ENCODE peak calls at places on chromosomes 7 and 10, in seven cellular contexts. I is putamen; E is posterior cingulate gyrus; C is nephron progenitor cell; U is Panc1; X is HT1080; L is activated CD4-positive, alpha-beta T cell treated with anti-CD3 and anti-CD28 coated beads, Interleukin-2, amount 50 U/mL, for 1 hour. Z is an unnamed sample.

GRCh38 chr7:80078159-80078731 is 56.4 kb upstream of the GNAI1 start:
- DNase-seq in U (no peak), I (no peak), X (peak; percentile 81), E (no peak), C (no peak), L (no peak), Z (no peak)

GRCh38 chr10:86684305-86684704 is 16.0 kb downstream of the LDB3 start:
- DNase-seq in I (no peak), L (no peak), E (no peak), X (peak; percentile 32), C (peak; percentile 67), U (no peak), Z (peak; percentile 77)

GRCh38 chr10:36188054-36188453 is 546.0 kb upstream of the FZD8 start:
- DNase-seq in L (no peak), U (no peak), X (no peak), E (no peak), C (no peak), I (no peak), Z (no peak)

GRCh38 chr7:133861876-133862275 is 265.3 kb upstream of the LRGUK start:
- DNase-seq in E (no peak), U (no peak), X (no peak), I (no peak), C (no peak), L (no peak), Z (no peak)

GRCh38 chr10:71598673-71599072 is 120.9 kb downstream of the C10orf105 start:
- DNase-seq in I (peak; percentile 92), C (no peak), X (no peak), E (peak; percentile 94), L (no peak), U (no peak), Z (no peak)

GRCh38 chr7:74479961-74480829 is 26.5 kb downstream of the GTF2IRD1 start:
- DNase-seq in I (peak; percentile 78), U (no peak), E (peak; percentile 94), L (no peak), X (no peak), C (peak; percentile 83), Z (peak; percentile 92)

GRCh38 chr7:128672927-128673517 is 930 bp downstream of the GARIN1A start:
- DNase-seq in X (no peak), L (no peak), C (peak; percentile 41), E (no peak), U (no peak), I (no peak), Z (no peak)

GRCh38 chr10:116272497-116273221 is at the start of gene GFRA1:
- DNase-seq in I (no peak), E (peak; percentile 76), U (no peak), C (peak; percentile 64), X (no peak), L (no peak), Z (peak; percentile 58)

GRCh38 chr10:70462349-70462984 is 16.1 kb upstream of the PALD1 start:
- DNase-seq in I (peak; percentile 71), L (no peak), U (no peak), X (peak; percentile 51), C (no peak), E (peak; percentile 91), Z (no peak)

GRCh38 chr7:5670173-5670933 is 111.1 kb downstream of the RNF216 start:
- DNase-seq in E (no peak), X (peak; percentile 31), C (no peak), U (no peak), I (no peak), L (no peak), Z (no peak)

GRCh38 chr10:132714906-132715790 is 70.8 kb downstream of the NKX6-2 start:
- DNase-seq in C (peak; percentile 8), L (no peak), I (no peak), X (no peak), E (peak; percentile 69), U (no peak), Z (no peak)

GRCh38 chr7:158407581-158408331 is 179.9 kb downstream of the PTPRN2 start:
- DNase-seq in X (peak; percentile 27), C (no peak), L (no peak), I (peak; percentile 63), U (peak; percentile 50), E (peak; percentile 61), Z (no peak)

GRCh38 chr7:154759989-154760388 is 242.9 kb downstream of the PAXIP1 start:
- DNase-seq in C (no peak), E (no peak), L (no peak), X (peak; percentile 33), I (no peak), U (no peak), Z (no peak)

GRCh38 chr7:60706-61105 is 131.7 kb upstream of the FAM20C start:
- DNase-seq in I (no peak), C (no peak), X (no peak), U (no peak), L (no peak), E (no peak), Z (no peak)

GRCh38 chr10:80252296-80252887 is 37.1 kb downstream of the MAT1A start:
- DNase-seq in X (no peak), I (no peak), E (no peak), C (no peak), U (no peak), L (no peak), Z (no peak)

GRCh38 chr7:77460057-77460486 is 43.9 kb upstream of the GSAP start:
- DNase-seq in L (no peak), I (no peak), X (no peak), C (no peak), E (no peak), U (no peak), Z (no peak)

GRCh38 chr7:124566576-124566975 is 199.0 kb downstream of the GPR37 start:
- DNase-seq in C (no peak), L (no peak), I (no peak), U (no peak), X (peak; percentile 78), E (no peak), Z (no peak)

GRCh38 chr10:69241575-69241974 is 21.4 kb downstream of the HKDC1 start:
- DNase-seq in U (no peak), E (no peak), C (no peak), I (no peak), L (no peak), X (peak; percentile 88), Z (no peak)

GRCh38 chr10:42990016-42990720 is 86.7 kb upstream of the RET start:
- DNase-seq in E (peak; percentile 64), X (no peak), C (peak; percentile 42), U (no peak), L (no peak), I (no peak), Z (no peak)

GRCh38 chr10:119663866-119664698 is 12.9 kb downstream of the BAG3 start:
- DNase-seq in E (no peak), L (peak; percentile 26), C (no peak), X (no peak), I (no peak), U (no peak), Z (peak; percentile 69)

GRCh38 chr7:518630-519428 is 817 bp downstream of the PDGFA start:
- DNase-seq in U (no peak), L (peak; percentile 21), C (peak; percentile 83), I (peak; percentile 85), X (peak; percentile 69), E (peak; percentile 95), Z (peak; percentile 72)

GRCh38 chr10:6052247-6053221 is 9.6 kb downstream of the IL2RA start:
- DNase-seq in C (no peak), I (peak; percentile 72), X (no peak), E (peak; percentile 80), U (no peak), L (peak; percentile 73), Z (no peak)

GRCh38 chr10:89283174-89283987 is 18.5 kb upstream of the IFIT2 start:
- DNase-seq in E (no peak), I (no peak), U (no peak), C (peak; percentile 7), X (no peak), L (no peak), Z (peak; percentile 51)

GRCh38 chr7:17674166-17674955 is 265.9 kb downstream of the SNX13 start:
- DNase-seq in U (no peak), X (no peak), I (no peak), L (no peak), E (peak; percentile 52), C (no peak), Z (no peak)

GRCh38 chr7:116630932-116631449 is 41.0 kb upstream of the MET start:
- DNase-seq in I (no peak), L (no peak), C (peak; percentile 24), U (peak; percentile 93), E (no peak), X (peak; percentile 93), Z (no peak)

GRCh38 chr10:96292971-96293909 is 11.0 kb upstream of the DNTT start:
- DNase-seq in E (no peak), L (no peak), U (peak; percentile 22), I (peak; percentile 15), C (peak; percentile 25), X (no peak), Z (peak; percentile 13)

GRCh38 chr10:94344522-94345122 is 18.1 kb downstream of the NOC3L start:
- DNase-seq in L (no peak), C (no peak), U (no peak), X (no peak), E (no peak), I (no peak), Z (no peak)

GRCh38 chr10:86370006-86370585 is 3.5 kb upstream of the GRID1 start:
- DNase-seq in E (no peak), X (no peak), U (no peak), C (no peak), L (no peak), I (no peak), Z (peak; percentile 0)

GRCh38 chr7:105187302-105188169 is 173.5 kb downstream of the KMT2E start:
- DNase-seq in C (no peak), I (no peak), E (no peak), L (no peak), U (no peak), X (no peak), Z (no peak)

GRCh38 chr7:91140286-91140685 is 123.9 kb upstream of the FZD1 start:
- DNase-seq in E (no peak), L (no peak), U (no peak), C (no peak), X (no peak), I (no peak), Z (no peak)

GRCh38 chr7:142581341-142581740 is 167.9 kb upstream of the PRSS1 start:
- DNase-seq in I (no peak), X (no peak), L (no peak), U (no peak), E (no peak), C (no peak), Z (no peak)

GRCh38 chr7:28490831-28491230 is 78.5 kb downstream of the CREB5 start:
- DNase-seq in E (no peak), I (no peak), X (no peak), U (no peak), C (no peak), L (no peak), Z (no peak)

GRCh38 chr10:80201592-80202256 is 3.6 kb downstream of the ANXA11 start:
- DNase-seq in X (no peak), U (no peak), I (no peak), C (no peak), L (no peak), E (no peak), Z (no peak)

GRCh38 chr10:102157224-102157623 is 5.0 kb downstream of the NOLC1 start:
- DNase-seq in C (no peak), X (no peak), I (no peak), L (no peak), E (no peak), U (no peak), Z (no peak)

GRCh38 chr10:4902571-4903011 is 60.6 kb upstream of the AKR1C1 start:
- DNase-seq in C (no peak), U (no peak), I (no peak), E (no peak), L (no peak), X (no peak), Z (no peak)

GRCh38 chr7:154789404-154789803 is 213.5 kb downstream of the PAXIP1 start:
- DNase-seq in E (peak; percentile 91), C (peak; percentile 51), L (no peak), I (peak; percentile 85), U (no peak), X (peak; percentile 37), Z (peak; percentile 22)